ENCODE peak calls at places on chromosome 7, in nine cellular contexts. H is prostate gland; N is NCI-H1092 treated with DMSO at 0.1 percent for 48 hours; X is CD4-positive, CD25-positive, alpha-beta regulatory T cell; R is ELR; O is stimulated activated CD4-positive, alpha-beta T cell treated with anti-CD3 and anti-CD28 coated beads, Interleukin-1b, Interleukin-23, amount 100 ng/mL, for 4 hours; E is gastrocnemius medialis; J is GF-D8; S is activated CD8-positive, alpha-beta T cell treated with anti-CD3 and anti-CD28 coated beads for 36 hours. Y is an unnamed sample.
A peak's percentile ranks its signal among the peaks of the same experiment; 100 is the strongest.

GRCh38 chr7:101779267-101779666 is 38.2 kb upstream of the CUX1 start:
- DNase-seq in O (no peak), X (no peak), H (no peak), R (no peak), N (no peak), S (no peak), E (no peak), J (no peak), Y (no peak)

GRCh38 chr7:114799522-114800133 is 122.3 kb upstream of the MDFIC start:
- DNase-seq in S (peak; percentile 23), R (no peak), H (no peak), J (no peak), O (no peak), X (no peak), N (no peak), E (no peak), Y (no peak)

GRCh38 chr7:88401009-88401623 is 94.4 kb upstream of the STEAP4 start:
- DNase-seq in H (no peak), E (no peak), N (peak; percentile 43), S (no peak), O (no peak), X (no peak), R (peak; percentile 16), J (no peak), Y (no peak)

GRCh38 chr7:76283254-76284159 is 19.0 kb upstream of the HSPB1 start:
- DNase-seq in H (no peak), N (no peak), O (no peak), J (no peak), R (no peak), X (no peak), S (no peak), E (no peak), Y (no peak)

GRCh38 chr7:47379629-47380324 is 202.1 kb downstream of the TNS3 start:
- DNase-seq in O (no peak), N (peak; percentile 25), H (peak; percentile 36), S (no peak), J (no peak), X (no peak), R (peak; percentile 67), E (peak; percentile 40), Y (no peak)

GRCh38 chr7:141945356-141945755 is 1.4 kb downstream of the CLEC5A start:
- DNase-seq in R (peak; percentile 62), J (peak; percentile 92), X (no peak), S (peak; percentile 37), E (no peak), N (no peak), H (no peak), O (no peak), Y (no peak)

GRCh38 chr7:100888529-100888987 is 957 bp downstream of the UFSP1 start:
- DNase-seq in H (no peak), O (no peak), R (no peak), N (no peak), X (no peak), J (no peak), S (no peak), E (no peak), Y (no peak)

GRCh38 chr7:123022576-123022975 is 27.1 kb upstream of the TAS2R16 start:
- DNase-seq in O (no peak), N (no peak), E (no peak), J (no peak), R (no peak), S (no peak), H (no peak), X (no peak), Y (no peak)

GRCh38 chr7:86653919-86654659 is 10.4 kb downstream of the GRM3 start:
- DNase-seq in H (no peak), X (no peak), O (no peak), N (no peak), S (no peak), R (no peak), E (no peak), J (no peak), Y (no peak)

GRCh38 chr7:84039432-84039831 is 155.2 kb downstream of the SEMA3A start:
- DNase-seq in R (no peak), O (no peak), E (no peak), J (no peak), S (no peak), X (no peak), N (no peak), H (no peak), Y (no peak)

GRCh38 chr7:22275574-22276150 is 81.3 kb downstream of the RAPGEF5 start:
- DNase-seq in J (no peak), E (no peak), O (no peak), X (no peak), R (no peak), N (no peak), S (no peak), H (no peak), Y (no peak)

GRCh38 chr7:55651057-55651456 is 78.8 kb upstream of the VOPP1 start:
- DNase-seq in E (no peak), O (no peak), S (no peak), N (no peak), R (no peak), J (no peak), X (no peak), H (no peak), Y (no peak)

GRCh38 chr7:4831723-4832495 is 29.9 kb downstream of the PAPOLB start:
- DNase-seq in R (peak; percentile 12), H (no peak), E (no peak), X (no peak), N (no peak), S (no peak), J (no peak), O (no peak), Y (no peak)

GRCh38 chr7:17849504-17849903 is 90.8 kb downstream of the SNX13 start:
- DNase-seq in O (no peak), X (no peak), S (no peak), J (no peak), E (no peak), N (no peak), R (peak; percentile 70), H (no peak), Y (no peak)

GRCh38 chr7:1705339-1705738 is 35.3 kb downstream of the ELFN1 start:
- DNase-seq in R (no peak), X (no peak), O (no peak), N (no peak), J (no peak), S (no peak), E (no peak), H (no peak), Y (no peak)

GRCh38 chr7:101017099-101017777 is 2.6 kb upstream of the MUC17 start:
- DNase-seq in S (peak; percentile 92), J (no peak), R (peak; percentile 89), E (peak; percentile 30), N (peak; percentile 3), O (peak; percentile 41), X (peak; percentile 46), H (peak; percentile 27), Y (peak; percentile 8)